ENCODE peak calls at places on chromosomes 1 and 21, in six cellular contexts. W is esophagus squamous epithelium, T is A673, M is AG09309, E is body of pancreas, Z is mucosa of descending colon. A is an unnamed sample.

GRCh38 chr21:29230541-29231275 is 68.0 kb upstream of the BACH1 start:
- DNase-seq in W (no peak), T (no peak), M (no peak), E (no peak), Z (no peak), A (no peak)

GRCh38 chr1:247054992-247055415 is 23.6 kb downstream of the ZNF670 start:
- DNase-seq in W (no peak), T (no peak), M (no peak), E (peak; percentile 5), Z (no peak), A (no peak)

GRCh38 chr1:216054593-216054992 is 368.7 kb downstream of the USH2A start:
- DNase-seq in W (no peak), T (no peak), M (no peak), E (no peak), Z (no peak), A (no peak)

GRCh38 chr1:208654241-208654640 is 410.1 kb upstream of the PLXNA2 start:
- DNase-seq in W (no peak), T (peak; percentile 67), M (peak; percentile 1), E (peak; percentile 5), Z (no peak), A (no peak)

GRCh38 chr1:201363455-201363854 is 14.0 kb downstream of the TNNT2 start:
- DNase-seq in W (no peak), T (no peak), M (no peak), E (no peak), Z (no peak), A (no peak)

GRCh38 chr1:4152266-4152665 is 252.2 kb upstream of the C1orf174 start:
- DNase-seq in W (no peak), T (no peak), M (no peak), E (no peak), Z (no peak), A (no peak)

GRCh38 chr21:42037943-42038342 is 27.8 kb upstream of the ZBTB21 start:
- DNase-seq in W (no peak), T (no peak), M (no peak), E (no peak), Z (peak; percentile 52), A (no peak)

GRCh38 chr1:67682659-67683197 is 2.3 kb upstream of the GADD45A start:
- DNase-seq in W (no peak), T (peak; percentile 18), M (peak; percentile 71), E (no peak), Z (no peak), A (no peak)

GRCh38 chr21:38567577-38568360 is 69.5 kb upstream of the ERG start:
- DNase-seq in W (no peak), T (peak; percentile 54), M (peak; percentile 25), E (no peak), Z (no peak), A (no peak)

GRCh38 chr1:218664385-218665170 is 319.4 kb downstream of the TGFB2 start:
- DNase-seq in W (no peak), T (no peak), M (no peak), E (no peak), Z (no peak), A (no peak)

GRCh38 chr1:31571340-31572295 is 4.7 kb upstream of the TINAGL1 start:
- DNase-seq in W (no peak), T (no peak), M (no peak), E (no peak), Z (peak; percentile 17), A (no peak)

GRCh38 chr1:96425382-96426129 is 296.0 kb upstream of the PTBP2 start:
- DNase-seq in W (no peak), T (no peak), M (no peak), E (no peak), Z (no peak), A (no peak)

GRCh38 chr1:193143285-193143684 is 21.5 kb downstream of the CDC73 start:
- DNase-seq in W (no peak), T (peak; percentile 33), M (no peak), E (no peak), Z (no peak), A (no peak)

GRCh38 chr21:46294647-46295176 is 8.6 kb downstream of the YBEY start:
- DNase-seq in W (no peak), T (peak; percentile 33), M (no peak), E (no peak), Z (no peak), A (no peak)

GRCh38 chr1:165356876-165357275 is 361 bp upstream of the LMX1A start:
- DNase-seq in W (no peak), T (no peak), M (no peak), E (no peak), Z (no peak), A (no peak)

GRCh38 chr1:118177998-118178397 is 7.0 kb downstream of the SPAG17 start:
- DNase-seq in W (no peak), T (no peak), M (no peak), E (no peak), Z (no peak), A (no peak)
- TF ChIP-seq CTCF in W (no peak), T (no peak), M (no peak), E (no peak), Z (no peak), A (no peak)

GRCh38 chr1:23868848-23869450 is 859 bp upstream of the FUCA1 start:
- DNase-seq in W (no peak), T (no peak), M (no peak), E (peak; percentile 28), Z (no peak), A (no peak)
- H3K4me3 ChIP-seq in W (peak overlapping the region; percentile 76), T (peak overlapping the region; percentile 77), M (peak overlapping the region; percentile 74), E (no peak overlapping the region), Z (no peak overlapping the region), A (peak overlapping the region; percentile 61)

DNA sequence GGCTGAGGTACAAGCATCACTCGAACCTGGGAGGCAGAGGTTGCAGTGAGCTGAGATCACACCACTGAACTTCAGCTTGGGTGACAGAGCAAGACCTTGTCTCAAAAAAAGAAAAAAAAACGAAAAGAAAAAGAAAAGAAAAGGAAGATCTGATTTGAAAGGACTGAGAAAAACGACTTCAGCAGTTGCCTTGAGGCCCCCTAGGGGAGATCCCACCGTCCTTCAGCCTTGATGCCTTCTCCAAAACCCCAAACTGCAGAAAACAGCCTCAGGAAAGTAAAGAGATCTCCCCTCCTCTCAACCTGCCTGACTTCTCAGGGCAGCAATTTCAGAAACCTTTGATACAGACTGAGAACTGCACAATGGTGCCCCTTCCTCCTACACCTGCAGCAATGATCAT is 50.9 kb upstream of the BCAR3 start:
- DNase-seq in W (no peak), T (no peak), M (no peak), E (no peak), Z (no peak), A (no peak)
- TF ChIP-seq CTCF in W (no peak), T (peak; percentile 34), M (peak; percentile 17), E (no peak), Z (no peak), A (peak; percentile 68)

GRCh38 chr1:151284013-151284577 is 2.0 kb downstream of the ZNF687 start:
- DNase-seq in W (no peak), T (no peak), M (no peak), E (peak; percentile 80), Z (no peak), A (no peak)
- H3K4me3 ChIP-seq in W (no peak overlapping the region), T (peak overlapping the region; percentile 95), M (no peak overlapping the region), E (no peak overlapping the region), Z (no peak overlapping the region), A (peak overlapping the region; percentile 89)

DNA sequence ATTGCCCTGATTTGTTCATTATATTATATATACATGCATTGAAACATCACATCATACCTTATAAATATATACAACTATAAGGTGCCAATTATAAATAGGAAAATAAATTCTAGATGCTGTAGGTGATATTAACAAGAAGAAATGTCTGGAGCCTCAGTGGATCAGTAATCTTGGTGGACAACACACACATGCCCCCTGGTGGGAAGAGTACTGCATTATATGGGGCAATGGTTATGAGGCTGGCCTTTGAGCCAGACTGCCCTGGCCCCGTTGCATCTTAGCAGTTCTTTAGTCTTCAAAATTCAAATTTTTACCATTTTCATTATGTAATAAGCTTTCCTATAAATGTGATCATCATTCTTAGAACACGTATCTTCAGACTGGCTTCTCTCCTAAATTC is 335.0 kb upstream of the GREM2 start:
- DNase-seq in W (no peak), T (peak; percentile 12), M (peak; percentile 29), E (peak; percentile 13), Z (peak; percentile 29), A (no peak)
- TF ChIP-seq CTCF in W (peak; percentile 16), T (peak; percentile 33), M (peak; percentile 80), E (no peak), Z (peak; percentile 18), A (peak; percentile 55)

A was measured in GM12864.